ENCODE peak calls at places on chromosomes 13 and 19, in ten cellular contexts. G is coronary artery; U is neural crest cell; Q is CD4-positive, alpha-beta T cell; W is tibial artery; K is thoracic aorta; T is AG04450; F is cardiac muscle cell; O is left ventricle myocardium inferior; P is pancreas. S is an unnamed sample.

GRCh38 chr19:2380567-2380966 is 20.5 kb downstream of the TMPRSS9 start:
- DNase-seq in O (no peak), W (no peak), U (no peak), G (no peak), P (no peak), F (no peak), T (no peak), K (no peak), Q (no peak), S (no peak)

GRCh38 chr13:40440990-40441820 is 225.2 kb downstream of the FOXO1 start:
- DNase-seq in G (peak), W (peak), U (no peak), O (peak), K (peak), P (peak), Q (no peak), T (no peak), F (peak), S (no peak)

GRCh38 chr19:2261438-2262172 is 5.4 kb upstream of the JSRP1 start:
- DNase-seq in W (no peak), G (no peak), O (no peak), K (no peak), Q (peak), P (no peak), T (no peak), U (peak), F (peak), S (no peak)

GRCh38 chr19:18292810-18293641 is 11.6 kb upstream of the JUND start:
- DNase-seq in K (peak), T (no peak), F (peak), P (peak), Q (no peak), O (peak), W (peak), U (peak), G (peak), S (no peak)

GRCh38 chr19:35673121-35673804 is 6.9 kb downstream of the UPK1A start:
- DNase-seq in P (peak), G (no peak), U (peak), O (peak), Q (peak), F (peak), W (no peak), K (no peak), T (no peak), S (no peak)

GRCh38 chr19:55097864-55098715 is 19.3 kb downstream of the PPP1R12C start:
- DNase-seq in O (no peak), F (no peak), U (no peak), T (no peak), Q (no peak), W (no peak), K (no peak), G (no peak), P (no peak), S (no peak)

GRCh38 chr13:34217343-34218094 is 399.6 kb downstream of the RFC3 start:
- DNase-seq in Q (no peak), T (no peak), G (no peak), W (no peak), O (no peak), U (no peak), F (no peak), K (no peak), P (no peak), S (no peak)

GRCh38 chr13:61417171-61417570 is 1.5 kb upstream of the PCDH20 start:
- DNase-seq in T (no peak), F (no peak), W (no peak), O (no peak), P (no peak), Q (no peak), U (no peak), K (no peak), G (no peak), S (no peak)

GRCh38 chr19:1855828-1856255 is 7.5 kb downstream of the KLF16 start:
- DNase-seq in W (no peak), U (no peak), T (no peak), P (no peak), G (no peak), F (no peak), O (no peak), K (no peak), Q (no peak), S (no peak)

GRCh38 chr13:45393941-45394570 is 24.1 kb downstream of the SLC25A30 start:
- DNase-seq in P (no peak), U (no peak), G (peak), F (peak), W (no peak), K (no peak), Q (peak), T (no peak), O (no peak), S (no peak)

GRCh38 chr19:43620061-43621001 is 902 bp upstream of the ZNF428 start:
- DNase-seq in U (no peak), O (no peak), F (no peak), T (no peak), Q (peak), W (no peak), P (peak), K (peak), G (no peak), S (no peak)

GRCh38 chr13:33483471-33483870 is 197.9 kb upstream of the STARD13 start:
- DNase-seq in U (no peak), P (no peak), O (no peak), W (no peak), T (no peak), G (no peak), K (no peak), Q (no peak), F (no peak), S (no peak)

GRCh38 chr13:75478659-75479058 is 3.3 kb downstream of the TBC1D4 start:
- DNase-seq in F (no peak), Q (no peak), G (no peak), K (no peak), U (no peak), P (no peak), T (no peak), O (no peak), W (no peak), S (no peak)

GRCh38 chr13:42474954-42475353 is 99.0 kb upstream of the TNFSF11 start:
- DNase-seq in K (no peak), G (no peak), U (no peak), O (no peak), F (peak), T (peak), Q (no peak), W (no peak), P (no peak), S (no peak)

GRCh38 chr19:18603958-18604819 is 2.4 kb downstream of the CRLF1 start:
- DNase-seq in P (no peak), U (no peak), T (no peak), K (no peak), F (no peak), G (no peak), O (no peak), W (peak), Q (no peak), S (no peak)

DNA sequence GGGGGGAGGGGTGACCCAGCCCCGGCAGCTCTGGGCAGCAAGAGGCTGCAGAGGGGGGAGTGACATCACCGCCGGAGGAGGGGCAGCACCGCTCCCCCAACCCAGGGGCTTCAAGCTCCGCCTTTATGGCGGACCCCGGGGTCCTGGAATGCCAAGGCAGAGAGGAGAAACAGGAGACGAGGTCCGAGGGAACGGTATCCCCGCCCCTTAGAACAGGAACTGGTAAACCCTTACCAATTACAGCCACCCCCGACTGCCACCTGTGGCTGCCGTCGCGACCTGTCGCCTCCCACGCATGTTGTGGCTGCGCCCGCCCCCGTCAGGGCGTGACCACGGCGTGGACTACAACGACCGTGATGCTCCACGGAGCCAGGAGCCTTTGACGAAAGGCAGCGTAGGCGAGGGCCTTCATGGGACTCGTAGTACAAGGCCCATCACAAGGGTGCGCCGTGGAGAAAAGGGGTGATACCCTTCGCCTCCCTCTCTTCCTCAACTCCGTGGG is 4.1 kb upstream of the KCNC3 start:
- DNase-seq in K (peak), W (peak), Q (peak), T (peak), P (peak), O (peak), U (peak), F (peak), G (no peak), S (peak)
- TF ChIP-seq CTCF in K (no peak), W (no peak), Q (peak), T (peak), P (no peak), O (peak), U (peak), F (peak), G (no peak), S (no peak)

GRCh38 chr19:29873024-29873800 is 61.4 kb downstream of the CCNE1 start:
- DNase-seq in O (peak), P (peak), G (no peak), W (no peak), U (peak), K (no peak), T (no peak), F (peak), Q (peak), S (peak)

GRCh38 chr19:29873801-29874575 is 62.2 kb downstream of the CCNE1 start:
- DNase-seq in O (no peak), T (no peak), F (no peak), Q (no peak), P (no peak), W (no peak), K (no peak), U (no peak), G (no peak), S (no peak)

GRCh38 chr19:29871143-29871542 is 59.4 kb downstream of the CCNE1 start:
- DNase-seq in T (no peak), G (no peak), O (no peak), F (no peak), W (no peak), U (no peak), Q (no peak), P (peak), K (no peak), S (no peak)

GRCh38 chr19:29875931-29876330 is 64.1 kb downstream of the CCNE1 start:
- DNase-seq in K (no peak), U (no peak), W (no peak), F (no peak), G (no peak), Q (no peak), T (no peak), P (no peak), O (no peak), S (no peak)

GRCh38 chr19:29872224-29872731 is 60.5 kb downstream of the CCNE1 start:
- DNase-seq in W (no peak), K (no peak), P (peak), O (no peak), G (no peak), Q (no peak), T (no peak), U (no peak), F (peak), S (no peak)
- TF ChIP-seq CTCF in W (no peak), K (no peak), P (no peak), O (peak), G (no peak), Q (no peak), T (no peak), U (peak), F (peak), S (no peak)

GRCh38 chr19:5026706-5027273 is 57.9 kb downstream of the KDM4B start:
- DNase-seq in K (no peak), Q (no peak), F (peak), U (no peak), W (no peak), G (no peak), O (no peak), P (no peak), T (no peak), S (no peak)
- TF ChIP-seq CTCF in K (no peak), Q (no peak), F (no peak), U (no peak), W (no peak), G (no peak), O (no peak), P (no peak), T (peak), S (peak)

GRCh38 chr13:29260684-29261083 is 334.8 kb downstream of the SLC7A1 start:
- DNase-seq in K (no peak), P (no peak), U (no peak), W (no peak), T (no peak), G (no peak), Q (no peak), F (no peak), O (no peak), S (no peak)
- TF ChIP-seq CTCF in K (peak), P (no peak), U (no peak), W (no peak), T (no peak), G (no peak), Q (no peak), F (no peak), O (peak), S (no peak)

DNA sequence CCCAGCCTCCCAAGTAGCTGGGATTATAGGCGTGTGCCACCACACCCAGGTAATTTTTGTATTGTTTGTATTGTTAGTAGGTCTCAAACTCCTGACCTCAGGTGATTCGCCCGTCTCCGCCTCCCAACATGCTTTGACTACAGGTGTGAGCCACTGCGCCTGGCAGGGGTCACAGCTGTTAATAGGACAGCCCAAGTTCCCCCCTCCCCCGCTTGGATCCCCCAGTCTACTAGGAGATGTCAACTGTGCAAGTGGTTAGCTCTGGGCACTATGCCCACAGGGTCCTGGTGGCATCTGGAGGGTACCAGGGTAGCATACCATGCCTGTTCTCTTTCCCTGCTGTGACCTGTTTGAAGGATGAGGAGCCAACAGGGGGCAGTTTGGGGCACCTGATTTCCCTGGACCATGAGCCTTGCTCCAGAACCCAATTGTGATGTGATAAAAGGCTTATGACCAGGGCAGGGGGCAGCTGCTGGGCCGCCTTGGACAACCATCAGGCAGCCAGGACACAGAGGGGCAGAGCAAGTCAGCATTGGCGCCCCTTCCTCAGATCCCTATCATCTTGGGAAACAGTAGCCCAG is at the start of gene TSPAN16:
- DNase-seq in U (no peak), T (no peak), F (no peak), G (no peak), W (no peak), Q (no peak), P (no peak), O (no peak), K (no peak), S (no peak)
- TF ChIP-seq CTCF in U (no peak), T (no peak), F (no peak), G (no peak), W (no peak), Q (no peak), P (no peak), O (no peak), K (no peak), S (no peak)

GRCh38 chr13:97577026-97577425 is 143.1 kb downstream of the RAP2A start:
- DNase-seq in G (no peak), T (no peak), O (no peak), K (no peak), F (no peak), Q (no peak), U (no peak), P (no peak), W (no peak), S (no peak)

GRCh38 chr13:97573011-97573410 is 139.0 kb downstream of the RAP2A start:
- DNase-seq in K (no peak), P (no peak), W (no peak), F (peak), G (no peak), Q (no peak), T (no peak), O (no peak), U (no peak), S (no peak)

GRCh38 chr13:97574926-97575325 is 141.0 kb downstream of the RAP2A start:
- DNase-seq in W (no peak), P (no peak), K (no peak), T (peak), U (no peak), Q (no peak), F (peak), G (no peak), O (peak), S (no peak)
- TF ChIP-seq CTCF in W (peak), P (no peak), K (no peak), T (peak), U (peak), Q (no peak), F (peak), G (no peak), O (peak), S (peak)

S was measured in osteocyte.